ENCODE peak calls at places on chromosomes 7 and 10, in seven cellular contexts. F is stimulated activated CD8-positive, alpha-beta memory T cell treated with anti-CD3 and anti-CD28 coated beads, Interleukin-4, amount 100 ng/mL, for 48 hours; X is occipital lobe; I is CD4-positive, alpha-beta T cell; C is endothelial cell; M is GF-D8; L is substantia nigra. E is an unnamed sample.

GRCh38 chr7:92813390-92814024 is 22.9 kb downstream of the CDK6 start:
- DNase-seq in F (no peak), I (no peak), C (no peak), M (no peak), L (no peak), X (no peak), E (peak)

GRCh38 chr7:36787933-36788378 is 63.7 kb upstream of the AOAH start:
- DNase-seq in M (no peak), L (no peak), X (no peak), C (no peak), I (no peak), F (peak), E (peak)

GRCh38 chr7:2478387-2478760 is 2.2 kb upstream of the GRIFIN start:
- DNase-seq in L (peak), C (no peak), I (no peak), M (peak), F (no peak), X (peak), E (no peak)

GRCh38 chr10:106973301-106973700 is 191.2 kb downstream of the SORCS1 start:
- DNase-seq in M (no peak), F (no peak), X (no peak), I (no peak), L (no peak), C (no peak), E (no peak)

GRCh38 chr7:45984386-45985295 is 63.6 kb upstream of the IGFBP3 start:
- DNase-seq in M (no peak), L (no peak), C (no peak), X (no peak), F (no peak), I (no peak), E (no peak)

GRCh38 chr10:60878224-60878623 is 65.8 kb downstream of the RHOBTB1 start:
- DNase-seq in X (no peak), L (no peak), C (no peak), F (no peak), I (no peak), M (no peak), E (no peak)

GRCh38 chr7:98470131-98470985 is 69.5 kb upstream of the BAIAP2L1 start:
- DNase-seq in M (no peak), F (peak), I (peak), L (peak), C (peak), X (no peak), E (no peak)

GRCh38 chr10:110151467-110151866 is 55.9 kb upstream of the MXI1 start:
- DNase-seq in X (no peak), F (no peak), C (no peak), I (no peak), L (peak), M (no peak), E (no peak)

GRCh38 chr7:75842836-75843446 is 29.3 kb upstream of the CCL24 start:
- DNase-seq in L (peak), C (no peak), F (peak), M (no peak), X (no peak), I (no peak), E (no peak)

GRCh38 chr10:124227306-124228016 is 134.1 kb upstream of the CHST15 start:
- DNase-seq in C (no peak), X (no peak), M (no peak), L (no peak), I (no peak), F (no peak), E (no peak)

GRCh38 chr10:99172130-99172738 is 63.4 kb downstream of the HPSE2 start:
- DNase-seq in C (peak), X (no peak), L (no peak), F (no peak), M (no peak), I (no peak), E (no peak)

GRCh38 chr7:91242097-91242846 is 22.0 kb upstream of the FZD1 start:
- DNase-seq in L (no peak), F (no peak), I (no peak), M (peak), X (no peak), C (no peak), E (no peak)

GRCh38 chr7:5666361-5666760 is 115.1 kb downstream of the RNF216 start:
- DNase-seq in X (no peak), I (no peak), F (no peak), L (no peak), C (no peak), M (no peak), E (no peak)

GRCh38 chr10:110576220-110576619 is 8.7 kb downstream of the SMC3 start:
- DNase-seq in L (no peak), I (no peak), X (no peak), C (no peak), F (no peak), M (no peak), E (no peak)

GRCh38 chr10:132408823-132409666 is 12.0 kb downstream of the PWWP2B start:
- DNase-seq in X (no peak), F (no peak), L (no peak), I (no peak), M (no peak), C (no peak), E (no peak)

GRCh38 chr10:128843972-128844371 is 623.1 kb upstream of the MGMT start:
- DNase-seq in L (no peak), F (no peak), I (no peak), M (no peak), X (no peak), C (no peak), E (no peak)

GRCh38 chr10:112260831-112261230 is 22.4 kb upstream of the TECTB start:
- DNase-seq in F (no peak), M (no peak), L (no peak), X (no peak), I (no peak), C (no peak), E (no peak)

GRCh38 chr7:674454-675410 is 51.8 kb upstream of the DNAAF5 start:
- DNase-seq in L (no peak), C (no peak), I (no peak), X (no peak), F (no peak), M (no peak), E (no peak)

GRCh38 chr7:29035044-29035740 is 77.1 kb upstream of the TRIL start:
- DNase-seq in C (no peak), X (no peak), L (no peak), I (no peak), M (no peak), F (peak), E (no peak)

GRCh38 chr7:108120943-108121342 is 9.2 kb downstream of the LAMB4 start:
- DNase-seq in L (no peak), M (no peak), C (no peak), I (no peak), F (no peak), X (no peak), E (no peak)

GRCh38 chr10:70167246-70167645 is 3.1 kb downstream of the SAR1A start:
- DNase-seq in L (no peak), I (no peak), C (no peak), F (no peak), M (no peak), X (no peak), E (no peak)

GRCh38 chr7:144824360-144824759 is 11.5 kb downstream of the TPK1 start:
- DNase-seq in C (no peak), I (no peak), L (no peak), X (no peak), M (no peak), F (no peak), E (no peak)

GRCh38 chr7:50807026-50807730 is 24.5 kb upstream of the GRB10 start:
- DNase-seq in I (no peak), F (no peak), M (no peak), C (no peak), X (no peak), L (no peak), E (no peak)

GRCh38 chr7:5041047-5041446 is 4.6 kb upstream of the RBAK start:
- DNase-seq in I (no peak), X (no peak), L (no peak), F (no peak), C (no peak), M (no peak), E (no peak)

GRCh38 chr10:22646291-22646926 is 68.0 kb downstream of the PIP4K2A start:
- DNase-seq in X (no peak), L (no peak), M (no peak), C (no peak), F (peak), I (no peak), E (no peak)

GRCh38 chr7:85186521-85187241 is at the start of gene SEMA3D:
- DNase-seq in F (peak), C (peak), X (peak), M (peak), L (peak), I (no peak), E (no peak)

GRCh38 chr7:26070290-26070689 is 81.7 kb upstream of the NFE2L3 start:
- DNase-seq in M (no peak), I (no peak), F (no peak), X (no peak), L (no peak), C (no peak), E (no peak)

GRCh38 chr10:36302086-36302485 is 660.0 kb upstream of the FZD8 start:
- DNase-seq in M (no peak), C (no peak), F (no peak), I (no peak), X (no peak), L (no peak), E (no peak)